ENCODE peak calls at places on chromosomes 7 and 10, in five cellular contexts. I, N, P, M and B are unnamed samples.

GRCh38 chr10:96044686-96045085 is 1.3 kb downstream of the CCNJ start:
- DNase-seq in I (no peak), N (no peak), P (no peak), M (no peak), B (peak; percentile 8)

GRCh38 chr10:77949167-77949566 is 22.6 kb upstream of the DLG5 start:
- DNase-seq in I (peak; percentile 52), N (no peak), P (no peak), M (no peak), B (no peak)

GRCh38 chr7:81484266-81484665 is 285.6 kb downstream of the HGF start:
- DNase-seq in I (no peak), N (peak; percentile 94), P (no peak), M (no peak), B (peak; percentile 96)

GRCh38 chr7:107613948-107614347 is 33.9 kb downstream of the BCAP29 start:
- DNase-seq in I (no peak), N (no peak), P (no peak), M (no peak), B (no peak)

GRCh38 chr10:33134011-33134751 is 176.2 kb upstream of the ITGB1 start:
- DNase-seq in I (peak; percentile 97), N (peak; percentile 74), P (no peak), M (no peak), B (peak; percentile 82)

GRCh38 chr10:5999440-6000165 is 22.3 kb upstream of the IL15RA start:
- DNase-seq in I (no peak), N (no peak), P (no peak), M (no peak), B (no peak)

GRCh38 chr10:66353422-66353821 is 572.4 kb upstream of the LRRTM3 start:
- DNase-seq in I (no peak), N (no peak), P (no peak), M (no peak), B (no peak)

GRCh38 chr10:72096115-72097000 is 8.0 kb upstream of the SPOCK2 start:
- DNase-seq in I (peak; percentile 60), N (peak; percentile 18), P (no peak), M (no peak), B (no peak)

GRCh38 chr7:99112097-99112496 is 31.8 kb downstream of the SMURF1 start:
- DNase-seq in I (peak; percentile 51), N (peak; percentile 60), P (no peak), M (no peak), B (no peak)

GRCh38 chr10:79484476-79484875 is 27.9 kb upstream of the EIF5AL1 start:
- DNase-seq in I (no peak), N (no peak), P (no peak), M (no peak), B (no peak)

GRCh38 chr10:70496341-70497119 is 18.0 kb downstream of the PALD1 start:
- DNase-seq in I (no peak), N (no peak), P (no peak), M (no peak), B (no peak)

GRCh38 chr10:26802527-26802926 is 58.2 kb downstream of the ABI1 start:
- DNase-seq in I (no peak), N (no peak), P (no peak), M (no peak), B (no peak)

GRCh38 chr10:87916515-87916914 is 53.1 kb downstream of the PTEN start:
- DNase-seq in I (no peak), N (no peak), P (no peak), M (no peak), B (no peak)